ENCODE peak calls at places on chromosomes 1 and 21, in four cellular contexts. One of them, this sample, is unnamed.

GRCh38 chr1:214570442-214570841 is 19.0 kb upstream of the PTPN14 start:
- DNase-seq in adipocyte: peak; percentile 44
- DNase-seq in GM23338: no peak
- DNase-seq in PC-3: peak; percentile 88
- DNase-seq in this sample: peak; percentile 38

GRCh38 chr1:51908499-51908898 is 30.0 kb upstream of the NRDC start:
- DNase-seq in adipocyte: no peak
- DNase-seq in GM23338: no peak
- DNase-seq in PC-3: no peak
- DNase-seq in this sample: no peak

GRCh38 chr1:157915859-157916258 is 74.3 kb upstream of the CD5L start:
- DNase-seq in adipocyte: no peak
- DNase-seq in GM23338: no peak
- DNase-seq in PC-3: no peak
- DNase-seq in this sample: no peak

GRCh38 chr1:63969461-63969893 is 195.7 kb downstream of the ROR1 start:
- DNase-seq in adipocyte: no peak
- DNase-seq in GM23338: no peak
- DNase-seq in PC-3: peak; percentile 77
- DNase-seq in this sample: no peak

GRCh38 chr1:55284856-55285255 is 69.7 kb upstream of the USP24 start:
- DNase-seq in adipocyte: peak; percentile 88
- DNase-seq in GM23338: peak; percentile 64
- DNase-seq in PC-3: peak; percentile 67
- DNase-seq in this sample: no peak

GRCh38 chr1:7373251-7373650 is 397.8 kb upstream of the VAMP3 start:
- DNase-seq in adipocyte: no peak
- DNase-seq in GM23338: no peak
- DNase-seq in PC-3: no peak
- DNase-seq in this sample: no peak

GRCh38 chr1:181251001-181251712 is 162.7 kb downstream of the IER5 start:
- DNase-seq in adipocyte: peak; percentile 31
- DNase-seq in GM23338: no peak
- DNase-seq in PC-3: peak; percentile 92
- DNase-seq in this sample: peak; percentile 6

GRCh38 chr1:41349361-41350054 is 11.7 kb upstream of the FOXO6 start:
- DNase-seq in adipocyte: no peak
- DNase-seq in GM23338: no peak
- DNase-seq in PC-3: no peak
- DNase-seq in this sample: no peak

GRCh38 chr1:232039303-232039702 is 412.7 kb downstream of the DISC1 start:
- DNase-seq in adipocyte: no peak
- DNase-seq in GM23338: no peak
- DNase-seq in PC-3: peak; percentile 81
- DNase-seq in this sample: no peak

GRCh38 chr1:207848234-207848633 is 62.7 kb downstream of the CD34 start:
- DNase-seq in adipocyte: peak; percentile 32
- DNase-seq in GM23338: no peak
- DNase-seq in PC-3: peak; percentile 98
- DNase-seq in this sample: peak; percentile 61

GRCh38 chr1:199463521-199464127 is 563.9 kb upstream of the NR5A2 start:
- DNase-seq in adipocyte: peak; percentile 34
- DNase-seq in GM23338: peak; percentile 88
- DNase-seq in PC-3: peak; percentile 67
- DNase-seq in this sample: peak; percentile 26

GRCh38 chr1:180912211-180912800 is 391 bp upstream of the KIAA1614 start:
- DNase-seq in adipocyte: peak; percentile 81
- DNase-seq in GM23338: peak; percentile 79
- DNase-seq in PC-3: no peak
- DNase-seq in this sample: peak; percentile 59

GRCh38 chr1:219092206-219092605 is 81.5 kb upstream of the LYPLAL1 start:
- DNase-seq in adipocyte: peak; percentile 33
- DNase-seq in GM23338: no peak
- DNase-seq in PC-3: peak; percentile 98
- DNase-seq in this sample: no peak

GRCh38 chr1:156073740-156074139 is 8.5 kb downstream of the MEX3A start:
- DNase-seq in adipocyte: no peak
- DNase-seq in GM23338: peak; percentile 92
- DNase-seq in PC-3: no peak
- DNase-seq in this sample: no peak

GRCh38 chr1:43968348-43968948 is 1.4 kb upstream of the DPH2 start:
- DNase-seq in adipocyte: peak; percentile 46
- DNase-seq in GM23338: peak; percentile 88
- DNase-seq in PC-3: peak; percentile 44
- DNase-seq in this sample: no peak

GRCh38 chr1:49346767-49347349 is 570.2 kb upstream of the BEND5 start:
- DNase-seq in adipocyte: no peak
- DNase-seq in GM23338: no peak
- DNase-seq in PC-3: peak; percentile 95
- DNase-seq in this sample: no peak

GRCh38 chr1:227428803-227429202 is 110.5 kb upstream of the CDC42BPA start:
- DNase-seq in adipocyte: no peak
- DNase-seq in GM23338: peak; percentile 6
- DNase-seq in PC-3: peak; percentile 86
- DNase-seq in this sample: peak; percentile 41

GRCh38 chr1:243923292-243924171 is 73.5 kb upstream of the AKT3 start:
- DNase-seq in adipocyte: no peak
- DNase-seq in GM23338: no peak
- DNase-seq in PC-3: no peak
- DNase-seq in this sample: no peak

GRCh38 chr1:151130837-151131586 is 15.4 kb downstream of the SEMA6C start:
- DNase-seq in adipocyte: peak; percentile 49
- DNase-seq in GM23338: peak; percentile 99
- DNase-seq in PC-3: no peak
- DNase-seq in this sample: no peak

GRCh38 chr1:197674286-197674685 is 101.0 kb downstream of the DENND1B start:
- DNase-seq in adipocyte: peak; percentile 7
- DNase-seq in GM23338: peak; percentile 44
- DNase-seq in PC-3: no peak
- DNase-seq in this sample: no peak

GRCh38 chr21:40707271-40707670 is 139.7 kb downstream of the DSCAM start:
- DNase-seq in adipocyte: no peak
- DNase-seq in GM23338: no peak
- DNase-seq in PC-3: no peak
- DNase-seq in this sample: no peak

GRCh38 chr1:204350857-204351573 is 8.7 kb downstream of the PLEKHA6 start:
- DNase-seq in adipocyte: peak; percentile 32
- DNase-seq in GM23338: peak; percentile 96
- DNase-seq in PC-3: no peak
- DNase-seq in this sample: no peak

GRCh38 chr1:117346206-117346928 is 20.9 kb upstream of the MAN1A2 start:
- DNase-seq in adipocyte: no peak
- DNase-seq in GM23338: peak; percentile 48
- DNase-seq in PC-3: peak; percentile 85
- DNase-seq in this sample: peak; percentile 57

GRCh38 chr1:93908394-93909145 is 660 bp downstream of the GCLM start:
- DNase-seq in adipocyte: peak; percentile 57
- DNase-seq in GM23338: peak; percentile 73
- DNase-seq in PC-3: peak; percentile 46
- DNase-seq in this sample: peak; percentile 40

GRCh38 chr1:221778535-221779142 is 36.8 kb upstream of the DUSP10 start:
- DNase-seq in adipocyte: no peak
- DNase-seq in GM23338: no peak
- DNase-seq in PC-3: no peak
- DNase-seq in this sample: no peak

GRCh38 chr1:197917813-197918646 is 858 bp downstream of the LHX9 start:
- DNase-seq in adipocyte: peak; percentile 66
- DNase-seq in GM23338: peak; percentile 60
- DNase-seq in PC-3: no peak
- DNase-seq in this sample: peak; percentile 48

GRCh38 chr1:172359531-172359991 is 60.9 kb upstream of the C1orf105 start:
- DNase-seq in adipocyte: peak; percentile 53
- DNase-seq in GM23338: no peak
- DNase-seq in PC-3: peak; percentile 98
- DNase-seq in this sample: no peak

GRCh38 chr21:39386194-39386593 is 37.3 kb upstream of the HMGN1 start:
- DNase-seq in adipocyte: peak; percentile 47
- DNase-seq in GM23338: no peak
- DNase-seq in PC-3: no peak
- DNase-seq in this sample: peak; percentile 83

DNA sequence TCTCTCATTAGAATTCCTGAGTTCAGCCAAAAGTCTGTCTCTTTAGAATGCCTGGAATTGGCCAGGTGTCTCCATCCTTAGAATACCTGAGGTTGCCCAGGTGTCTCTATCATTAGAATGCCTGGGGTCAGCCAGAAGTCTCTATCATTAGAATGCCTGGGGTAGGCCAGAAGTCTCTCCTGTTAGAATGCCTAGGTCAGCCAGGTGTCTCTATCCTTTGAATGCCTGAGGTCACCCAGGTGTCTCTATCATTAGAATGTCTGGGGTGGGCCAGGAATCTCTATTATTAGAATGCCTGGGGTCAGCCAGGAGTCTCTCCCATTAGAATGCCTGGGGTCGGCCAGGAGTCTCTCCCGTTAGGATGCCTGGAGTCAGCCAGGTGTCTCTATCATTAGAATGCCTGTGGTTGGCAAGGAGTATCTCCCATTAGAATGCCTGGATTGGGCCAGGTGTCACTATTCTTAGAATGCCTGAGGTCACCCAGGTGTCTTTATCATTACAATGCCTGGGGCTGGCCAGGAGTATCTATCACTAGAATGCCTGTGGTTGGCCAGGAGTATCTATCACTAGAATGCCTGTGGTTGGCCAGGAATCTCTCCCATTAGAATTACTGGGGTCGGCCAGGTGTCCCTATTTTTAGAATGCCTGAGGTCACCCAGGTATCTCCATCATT is 43.0 kb downstream of the RNF187 start:
- DNase-seq in adipocyte: no peak
- DNase-seq in GM23338: no peak
- DNase-seq in PC-3: no peak
- DNase-seq in this sample: no peak
- H3K27me3 ChIP-seq in adipocyte: peaks cover 11% of the 10 kb centered on the region
- H3K27me3 ChIP-seq in GM23338: peaks cover 98% of the 10 kb centered on the region
- H3K27me3 ChIP-seq in PC-3: no peaks in the 10 kb centered on the region
- H3K27me3 ChIP-seq in this sample: peaks cover 4% of the 10 kb centered on the region

GRCh38 chr1:16142383-16142995 is 13.4 kb downstream of the EPHA2 start:
- DNase-seq in adipocyte: no peak
- DNase-seq in GM23338: no peak
- DNase-seq in PC-3: no peak
- DNase-seq in this sample: no peak
- H3K4me3 ChIP-seq in adipocyte: no peak overlapping the region
- H3K4me3 ChIP-seq in GM23338: no peak overlapping the region
- H3K4me3 ChIP-seq in PC-3: no peak overlapping the region
- H3K4me3 ChIP-seq in this sample: no peak overlapping the region

GRCh38 chr1:246552110-246552509 is 14.0 kb downstream of the TFB2M start:
- DNase-seq in adipocyte: no peak
- DNase-seq in GM23338: no peak
- DNase-seq in PC-3: no peak
- DNase-seq in this sample: no peak
- H3K36me3 ChIP-seq in adipocyte: peaks cover 93% of the 10 kb centered on the region
- H3K36me3 ChIP-seq in GM23338: peaks cover 50% of the 10 kb centered on the region
- H3K36me3 ChIP-seq in PC-3: peaks cover 51% of the 10 kb centered on the region
- H3K36me3 ChIP-seq in this sample: peaks cover 82% of the 10 kb centered on the region

GRCh38 chr1:201062511-201063189 is 39.1 kb upstream of the KIF21B start:
- DNase-seq in adipocyte: no peak
- DNase-seq in GM23338: peak; percentile 37
- DNase-seq in PC-3: no peak
- DNase-seq in this sample: no peak

GRCh38 chr1:201059871-201060555 is 36.5 kb upstream of the KIF21B start:
- DNase-seq in adipocyte: peak; percentile 20
- DNase-seq in GM23338: no peak
- DNase-seq in PC-3: no peak
- DNase-seq in this sample: no peak

GRCh38 chr1:201061886-201062285 is 38.4 kb upstream of the KIF21B start:
- DNase-seq in adipocyte: no peak
- DNase-seq in GM23338: no peak
- DNase-seq in PC-3: no peak
- DNase-seq in this sample: no peak

GRCh38 chr1:201060586-201060985 is 37.1 kb upstream of the KIF21B start:
- DNase-seq in adipocyte: no peak
- DNase-seq in GM23338: no peak
- DNase-seq in PC-3: no peak
- DNase-seq in this sample: no peak

GRCh38 chr1:201061049-201061448 is 37.5 kb upstream of the KIF21B start:
- DNase-seq in adipocyte: no peak
- DNase-seq in GM23338: no peak
- DNase-seq in PC-3: no peak
- DNase-seq in this sample: no peak
- H3K27me3 ChIP-seq in adipocyte: peaks cover 80% of the 10 kb centered on the region
- H3K27me3 ChIP-seq in GM23338: no peaks in the 10 kb centered on the region
- H3K27me3 ChIP-seq in PC-3: peaks cover 87% of the 10 kb centered on the region
- H3K27me3 ChIP-seq in this sample: no peaks in the 10 kb centered on the region

GRCh38 chr21:37253991-37254390 is 13.1 kb downstream of the VPS26C start:
- DNase-seq in adipocyte: peak; percentile 8
- DNase-seq in GM23338: no peak
- DNase-seq in PC-3: no peak
- DNase-seq in this sample: peak; percentile 58

GRCh38 chr21:37259426-37259825 is 7.7 kb downstream of the VPS26C start:
- DNase-seq in adipocyte: no peak
- DNase-seq in GM23338: no peak
- DNase-seq in PC-3: no peak
- DNase-seq in this sample: no peak

GRCh38 chr21:37257967-37258877 is 8.9 kb downstream of the VPS26C start:
- DNase-seq in adipocyte: peak; percentile 42
- DNase-seq in GM23338: peak; percentile 93
- DNase-seq in PC-3: peak; percentile 60
- DNase-seq in this sample: peak; percentile 54

GRCh38 chr21:37257526-37257966 is 9.6 kb downstream of the VPS26C start:
- DNase-seq in adipocyte: peak; percentile 48
- DNase-seq in GM23338: peak; percentile 61
- DNase-seq in PC-3: peak; percentile 47
- DNase-seq in this sample: peak; percentile 26
- H3K4me3 ChIP-seq in adipocyte: peak overlapping the region; percentile 81
- H3K4me3 ChIP-seq in GM23338: peak overlapping the region; percentile 64
- H3K4me3 ChIP-seq in PC-3: peak overlapping the region; percentile 69
- H3K4me3 ChIP-seq in this sample: peak overlapping the region; percentile 49

GRCh38 chr1:167262820-167263219 is 42.1 kb downstream of the POU2F1 start:
- DNase-seq in adipocyte: no peak
- DNase-seq in GM23338: no peak
- DNase-seq in PC-3: no peak
- DNase-seq in this sample: no peak
- H3K36me3 ChIP-seq in adipocyte: no peaks in the 10 kb centered on the region
- H3K36me3 ChIP-seq in GM23338: no peaks in the 10 kb centered on the region
- H3K36me3 ChIP-seq in PC-3: no peaks in the 10 kb centered on the region
- H3K36me3 ChIP-seq in this sample: no peaks in the 10 kb centered on the region

GRCh38 chr1:11720523-11720922 is 15.4 kb upstream of the AGTRAP start:
- DNase-seq in adipocyte: no peak
- DNase-seq in GM23338: no peak
- DNase-seq in PC-3: no peak
- DNase-seq in this sample: no peak
- H3K27me3 ChIP-seq in adipocyte: peaks cover 43% of the 10 kb centered on the region
- H3K27me3 ChIP-seq in GM23338: no peaks in the 10 kb centered on the region
- H3K27me3 ChIP-seq in PC-3: peaks cover 2% of the 10 kb centered on the region
- H3K27me3 ChIP-seq in this sample: peaks cover 4% of the 10 kb centered on the region

DNA sequence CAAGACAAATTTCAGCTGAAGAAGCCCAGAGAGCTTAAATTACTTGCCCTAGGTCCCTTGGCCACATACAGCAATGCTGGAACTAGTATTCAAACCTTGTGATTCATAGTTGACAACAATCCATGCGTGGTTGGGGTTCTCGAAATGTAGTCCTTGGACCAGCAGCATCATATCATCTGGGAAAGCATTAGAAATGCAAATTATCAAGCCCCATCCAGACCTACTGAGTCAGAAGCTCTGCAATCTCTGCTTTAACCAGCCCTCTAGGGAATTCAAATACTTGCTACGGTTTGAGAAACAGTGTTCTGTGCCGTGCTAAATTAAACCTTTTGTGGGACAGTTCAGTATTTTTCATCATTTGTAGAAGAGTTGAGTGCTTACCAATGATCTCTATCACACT is 65.1 kb downstream of the CLIC6 start:
- DNase-seq in adipocyte: no peak
- DNase-seq in GM23338: no peak
- DNase-seq in PC-3: no peak
- DNase-seq in this sample: no peak
- H3K4me3 ChIP-seq in adipocyte: no peak overlapping the region
- H3K4me3 ChIP-seq in GM23338: no peak overlapping the region
- H3K4me3 ChIP-seq in PC-3: no peak overlapping the region
- H3K4me3 ChIP-seq in this sample: no peak overlapping the region

This sample was measured in MG63.